ENCODE peak calls at places on chromosomes 13 and 19, in four cellular contexts. Y is fibroblast of gingiva, C is nephron progenitor cell, A is A549. V is an unnamed sample.

GRCh38 chr13:84973661-84974060 is 825.6 kb downstream of the SLITRK6 start:
- DNase-seq in Y (no peak), C (no peak), A (no peak), V (no peak)

GRCh38 chr13:92187378-92187989 is 789.1 kb downstream of the GPC5 start:
- DNase-seq in C (peak), A (peak), Y (peak), V (peak)

GRCh38 chr13:95659500-95659899 is 15.0 kb upstream of the DZIP1 start:
- DNase-seq in A (no peak), C (no peak), Y (no peak), V (no peak)

GRCh38 chr19:49393871-49394270 is 5.8 kb downstream of the KASH5 start:
- DNase-seq in C (no peak), Y (no peak), A (no peak), V (peak)

GRCh38 chr19:8042900-8043299 is 9.7 kb upstream of the CCL25 start:
- DNase-seq in C (no peak), A (no peak), Y (no peak), V (no peak)

GRCh38 chr19:24078688-24079087 is 8.3 kb upstream of the ZNF254 start:
- DNase-seq in Y (no peak), A (no peak), C (no peak), V (no peak)

GRCh38 chr13:41780736-41781708 is 179.9 kb downstream of the VWA8 start:
- DNase-seq in Y (peak), C (no peak), A (peak), V (no peak)

GRCh38 chr19:17455711-17456123 is 5.0 kb downstream of the NXNL1 start:
- DNase-seq in C (peak), Y (no peak), A (no peak), V (peak)

GRCh38 chr19:524062-524674 is 7.4 kb upstream of the CDC34 start:
- DNase-seq in C (no peak), Y (no peak), A (no peak), V (no peak)

GRCh38 chr13:19861762-19862161 is 1.7 kb downstream of the ZMYM5 start:
- DNase-seq in Y (no peak), C (no peak), A (no peak), V (no peak)

GRCh38 chr19:41774515-41774980 is 19.2 kb downstream of the CEACAM6 start:
- DNase-seq in Y (no peak), C (no peak), A (peak), V (no peak)

V was measured in retina.